ENCODE peak calls at places on chromosomes 7 and 10, in nine cellular contexts. Y is GM23338, X is foreskin fibroblast, G is endodermal cell, R is fibroblast of lung, S is lung, B is epithelial cell of esophagus, H is MM.1S, D is heart left ventricle. F is an unnamed sample.

GRCh38 chr7:139541600-139542307 is 18.3 kb downstream of the CLEC2L start:
- DNase-seq in B (no peak), X (no peak), H (no peak), G (peak), R (no peak), Y (peak), S (no peak), D (no peak), F (no peak)

GRCh38 chr7:117673839-117674238 is 194.0 kb downstream of the CFTR start:
- DNase-seq in R (peak), S (no peak), B (peak), H (peak), Y (no peak), D (no peak), X (no peak), G (no peak), F (peak)

GRCh38 chr10:61135276-61135721 is 191.3 kb upstream of the RHOBTB1 start:
- DNase-seq in B (no peak), D (no peak), R (no peak), Y (peak), X (no peak), G (peak), S (no peak), H (no peak), F (no peak)

GRCh38 chr10:58511765-58512469 is 755 bp upstream of the BICC1 start:
- DNase-seq in Y (peak), R (peak), X (peak), G (peak), D (peak), S (peak), H (no peak), B (peak), F (peak)

GRCh38 chr7:93442478-93443224 is 131.9 kb downstream of the CALCR start:
- DNase-seq in H (peak), X (peak), S (peak), B (peak), G (peak), R (peak), Y (peak), D (no peak), F (peak)

GRCh38 chr7:67771840-67772605 is 775.4 kb downstream of the TYW1 start:
- DNase-seq in X (no peak), D (no peak), S (no peak), R (no peak), H (no peak), B (no peak), G (peak), Y (no peak), F (no peak)

GRCh38 chr10:112467541-112468075 is 20.6 kb downstream of the VTI1A start:
- DNase-seq in S (no peak), D (no peak), R (no peak), Y (no peak), B (peak), H (no peak), X (no peak), G (no peak), F (peak)

GRCh38 chr10:13414855-13415254 is 66.8 kb upstream of the SEPHS1 start:
- DNase-seq in X (no peak), H (no peak), G (peak), B (peak), D (no peak), R (peak), Y (peak), S (no peak), F (peak)

GRCh38 chr10:1726861-1727260 is 10.5 kb downstream of the ADARB2 start:
- DNase-seq in H (no peak), S (no peak), R (no peak), Y (no peak), B (no peak), G (no peak), X (no peak), D (no peak), F (no peak)

GRCh38 chr10:34094961-34095360 is 720.1 kb downstream of the PARD3 start:
- DNase-seq in H (no peak), D (no peak), R (no peak), Y (no peak), S (no peak), G (no peak), X (no peak), B (no peak), F (no peak)

GRCh38 chr10:1214882-1215540 is 158.8 kb downstream of the WDR37 start:
- DNase-seq in D (no peak), Y (no peak), R (no peak), S (peak), B (no peak), G (no peak), X (no peak), H (no peak), F (no peak)

GRCh38 chr7:1300206-1300605 is 67.5 kb downstream of the UNCX start:
- DNase-seq in D (peak), G (no peak), R (no peak), H (no peak), S (no peak), Y (no peak), B (no peak), X (no peak), F (no peak)

GRCh38 chr10:99444676-99445075 is 14.3 kb upstream of the GOT1 start:
- DNase-seq in R (no peak), B (no peak), Y (no peak), S (no peak), H (no peak), D (no peak), X (no peak), G (no peak), F (no peak)

GRCh38 chr7:71824356-71824755 is 587.8 kb downstream of the CALN1 start:
- DNase-seq in H (no peak), X (no peak), S (no peak), R (peak), B (no peak), D (no peak), G (peak), Y (peak), F (peak)

GRCh38 chr10:99387071-99387470 is 43.4 kb downstream of the GOT1 start:
- DNase-seq in X (no peak), D (no peak), R (no peak), B (no peak), S (no peak), G (no peak), H (no peak), Y (no peak), F (no peak)

GRCh38 chr7:102009628-102010027 is 192.2 kb downstream of the CUX1 start:
- DNase-seq in B (peak), R (peak), G (no peak), H (no peak), X (no peak), S (no peak), Y (no peak), D (no peak), F (no peak)

GRCh38 chr7:97576043-97576442 is 155.8 kb upstream of the TAC1 start:
- DNase-seq in B (no peak), H (peak), D (no peak), S (no peak), X (no peak), G (peak), Y (peak), R (no peak), F (no peak)

GRCh38 chr7:53426145-53426750 is 390.8 kb downstream of the POM121L12 start:
- DNase-seq in X (no peak), G (no peak), S (no peak), B (no peak), D (no peak), H (no peak), Y (no peak), R (no peak), F (no peak)
- H3K4me3 ChIP-seq in X (no peak), G (no peak), S (no peak), B (no peak), D (no peak), H (no peak), Y (no peak), R (no peak), F (no peak)

DNA sequence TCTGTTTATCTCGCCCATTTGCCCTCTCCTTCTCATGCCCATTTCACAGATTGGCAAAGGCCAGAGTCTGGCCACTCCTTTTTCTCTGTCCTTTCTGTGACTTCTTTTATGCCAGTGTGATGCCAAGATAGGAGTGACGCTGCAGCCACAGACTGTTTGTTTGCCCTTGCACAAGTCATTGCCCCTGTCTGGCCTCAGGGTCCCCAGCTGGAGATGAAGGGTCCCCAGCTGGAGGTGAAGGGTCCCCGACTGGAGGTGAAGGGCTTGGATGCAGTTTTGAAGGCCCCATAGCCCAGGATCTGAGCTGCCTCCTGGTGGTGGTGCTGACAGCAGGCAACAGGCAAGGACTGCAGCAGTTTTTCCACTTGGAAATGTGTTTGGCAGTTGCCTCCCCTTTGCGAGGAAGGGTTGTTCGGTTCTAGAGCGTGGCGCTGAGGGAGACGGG is 50.8 kb upstream of the SLC29A3 start:
- DNase-seq in D (peak), H (no peak), Y (peak), R (peak), S (no peak), G (peak), X (peak), B (peak), F (peak)
- TF ChIP-seq CTCF in D (peak), H (no peak), Y (peak), R (peak), S (no peak), G (peak), X (peak), B (peak), F (peak)

GRCh38 chr10:102743078-102743587 is 615 bp upstream of the WBP1L start:
- DNase-seq in R (no peak), X (no peak), S (no peak), H (no peak), G (peak), D (no peak), Y (no peak), B (no peak), F (no peak)
- H3K4me3 ChIP-seq in R (peak), X (no peak), S (no peak), H (peak), G (peak), D (peak), Y (peak), B (peak), F (peak)

GRCh38 chr7:43929529-43930457 is 3.6 kb downstream of the UBE2D4 start:
- DNase-seq in X (no peak), H (no peak), B (no peak), Y (no peak), R (no peak), G (peak), D (no peak), S (no peak), F (no peak)

GRCh38 chr7:43927810-43928209 is 1.6 kb downstream of the UBE2D4 start:
- DNase-seq in B (no peak), D (no peak), X (no peak), G (no peak), H (no peak), Y (no peak), R (no peak), S (no peak), F (no peak)

GRCh38 chr7:43921423-43921822 is 4.8 kb upstream of the UBE2D4 start:
- DNase-seq in B (no peak), X (no peak), S (no peak), R (no peak), Y (no peak), G (no peak), D (no peak), H (no peak), F (no peak)

GRCh38 chr7:43922726-43923125 is 3.5 kb upstream of the UBE2D4 start:
- DNase-seq in Y (no peak), S (no peak), X (no peak), D (no peak), B (no peak), G (no peak), H (no peak), R (no peak), F (no peak)

GRCh38 chr7:43926193-43927043 is at the start of gene UBE2D4:
- DNase-seq in R (peak), D (peak), Y (peak), S (peak), X (peak), B (peak), G (peak), H (peak), F (peak)
- TF ChIP-seq CTCF in R (no peak), D (no peak), Y (no peak), S (no peak), X (peak), B (no peak), G (no peak), H (peak), F (no peak)

DNA sequence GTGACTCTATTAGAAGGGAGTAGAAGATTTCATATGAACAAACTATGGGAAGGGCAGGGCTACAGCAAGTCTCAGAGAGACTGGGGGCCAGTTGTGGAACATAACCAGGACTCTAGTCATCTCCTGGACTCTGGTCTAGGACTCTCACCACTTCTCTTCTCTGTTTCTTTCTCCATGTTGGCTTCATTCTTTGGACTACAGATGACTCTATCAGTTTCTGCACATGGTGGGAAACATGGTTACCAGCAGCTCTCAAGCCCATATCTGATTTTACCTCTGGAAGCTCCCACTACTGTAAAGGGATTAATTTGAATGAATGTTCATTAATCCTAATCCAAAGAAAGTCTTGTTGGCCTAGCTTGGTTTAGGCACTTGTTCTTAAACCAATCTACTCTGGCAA is 84.7 kb downstream of the LRGUK start:
- DNase-seq in B (no peak), S (no peak), H (no peak), G (no peak), D (no peak), Y (no peak), X (no peak), R (no peak), F (no peak)
- H3K4me3 ChIP-seq in B (no peak), S (no peak), H (no peak), G (no peak), D (no peak), Y (no peak), X (no peak), R (no peak), F (no peak)

DNA sequence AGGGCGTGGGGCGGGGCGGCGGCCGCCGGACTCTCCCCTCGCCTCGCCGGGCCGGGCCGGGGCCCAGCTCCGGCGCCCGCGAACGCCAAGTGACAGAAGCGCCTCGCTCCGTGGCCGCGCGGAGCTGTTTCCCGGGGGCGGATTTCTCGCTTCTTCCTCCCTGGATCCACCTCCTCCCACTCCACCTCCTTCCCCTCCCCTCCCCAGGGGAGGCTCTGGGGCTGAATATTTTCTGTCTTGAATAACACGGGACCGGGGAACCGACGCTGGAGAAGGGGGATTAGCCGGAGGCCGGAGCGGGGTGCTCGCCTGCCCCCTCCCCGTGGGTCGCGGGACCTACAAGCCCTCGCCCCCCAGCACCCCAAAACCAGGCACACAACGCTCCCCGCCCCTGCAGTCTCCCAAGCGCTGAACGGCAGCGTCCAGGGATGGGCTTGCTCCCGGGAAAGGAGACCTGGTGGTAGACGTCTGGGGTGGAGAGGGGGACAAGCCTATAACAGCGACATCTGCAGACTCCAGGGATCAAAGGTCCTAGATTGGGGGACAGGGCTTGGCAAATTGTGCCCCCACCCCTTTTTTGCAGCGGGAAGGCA is at the start of gene ARHGAP21:
- DNase-seq in Y (peak), B (peak), H (peak), X (peak), S (peak), R (peak), G (peak), D (peak), F (peak)
- TF ChIP-seq CTCF in Y (peak), B (no peak), H (peak), X (no peak), S (no peak), R (no peak), G (no peak), D (no peak), F (no peak)